ENCODE peak calls at places on chromosomes 12 and 14, in nine cellular contexts. One of them, this sample, is unnamed.

GRCh38 chr14:95255487-95255886 is 64.2 kb downstream of the CLMN start:
- DNase-seq in astrocyte: peak
- DNase-seq in cardiac fibroblast: peak
- DNase-seq in HFF-Myc: no peak
- DNase-seq in A549: peak
- DNase-seq in WERI-Rb-1: no peak
- DNase-seq in prostate gland: peak
- DNase-seq in fibroblast of mammary gland: peak
- DNase-seq in fibroblast of lung: peak
- DNase-seq in this sample: peak

GRCh38 chr14:67618617-67619063 is 1.1 kb upstream of the ARG2 start:
- DNase-seq in astrocyte: peak
- DNase-seq in cardiac fibroblast: peak
- DNase-seq in HFF-Myc: peak
- DNase-seq in A549: peak
- DNase-seq in WERI-Rb-1: no peak
- DNase-seq in prostate gland: peak
- DNase-seq in fibroblast of mammary gland: peak
- DNase-seq in fibroblast of lung: peak
- DNase-seq in this sample: no peak

GRCh38 chr14:63383776-63384367 is 65.1 kb upstream of the GPHB5 start:
- DNase-seq in astrocyte: no peak
- DNase-seq in cardiac fibroblast: no peak
- DNase-seq in HFF-Myc: no peak
- DNase-seq in A549: no peak
- DNase-seq in WERI-Rb-1: no peak
- DNase-seq in prostate gland: no peak
- DNase-seq in fibroblast of mammary gland: no peak
- DNase-seq in fibroblast of lung: no peak
- DNase-seq in this sample: no peak

GRCh38 chr12:96326628-96327227 is 73.5 kb downstream of the CDK17 start:
- DNase-seq in astrocyte: no peak
- DNase-seq in cardiac fibroblast: no peak
- DNase-seq in HFF-Myc: no peak
- DNase-seq in A549: no peak
- DNase-seq in WERI-Rb-1: no peak
- DNase-seq in prostate gland: no peak
- DNase-seq in fibroblast of mammary gland: no peak
- DNase-seq in fibroblast of lung: no peak
- DNase-seq in this sample: no peak

GRCh38 chr12:12194206-12194605 is 72.6 kb downstream of the LRP6 start:
- DNase-seq in astrocyte: peak
- DNase-seq in cardiac fibroblast: no peak
- DNase-seq in HFF-Myc: no peak
- DNase-seq in A549: peak
- DNase-seq in WERI-Rb-1: no peak
- DNase-seq in prostate gland: no peak
- DNase-seq in fibroblast of mammary gland: peak
- DNase-seq in fibroblast of lung: peak
- DNase-seq in this sample: no peak

GRCh38 chr14:30607156-30607780 is 14.9 kb upstream of the SCFD1 start:
- DNase-seq in astrocyte: peak
- DNase-seq in cardiac fibroblast: no peak
- DNase-seq in HFF-Myc: no peak
- DNase-seq in A549: no peak
- DNase-seq in WERI-Rb-1: no peak
- DNase-seq in prostate gland: no peak
- DNase-seq in fibroblast of mammary gland: peak
- DNase-seq in fibroblast of lung: peak
- DNase-seq in this sample: no peak

GRCh38 chr12:119864591-119864990 is 12.5 kb downstream of the CIT start:
- DNase-seq in astrocyte: no peak
- DNase-seq in cardiac fibroblast: no peak
- DNase-seq in HFF-Myc: no peak
- DNase-seq in A549: no peak
- DNase-seq in WERI-Rb-1: no peak
- DNase-seq in prostate gland: no peak
- DNase-seq in fibroblast of mammary gland: no peak
- DNase-seq in fibroblast of lung: no peak
- DNase-seq in this sample: no peak

GRCh38 chr12:48777501-48778400 is 11.1 kb downstream of the ADCY6 start:
- DNase-seq in astrocyte: no peak
- DNase-seq in cardiac fibroblast: no peak
- DNase-seq in HFF-Myc: no peak
- DNase-seq in A549: no peak
- DNase-seq in WERI-Rb-1: no peak
- DNase-seq in prostate gland: no peak
- DNase-seq in fibroblast of mammary gland: no peak
- DNase-seq in fibroblast of lung: no peak
- DNase-seq in this sample: no peak

GRCh38 chr12:7937867-7938506 is 2.0 kb upstream of the SLC2A3 start:
- DNase-seq in astrocyte: peak
- DNase-seq in cardiac fibroblast: peak
- DNase-seq in HFF-Myc: peak
- DNase-seq in A549: peak
- DNase-seq in WERI-Rb-1: no peak
- DNase-seq in prostate gland: no peak
- DNase-seq in fibroblast of mammary gland: peak
- DNase-seq in fibroblast of lung: peak
- DNase-seq in this sample: no peak

GRCh38 chr14:102145395-102145794 is 5.7 kb downstream of the WDR20 start:
- DNase-seq in astrocyte: no peak
- DNase-seq in cardiac fibroblast: no peak
- DNase-seq in HFF-Myc: no peak
- DNase-seq in A549: no peak
- DNase-seq in WERI-Rb-1: no peak
- DNase-seq in prostate gland: no peak
- DNase-seq in fibroblast of mammary gland: no peak
- DNase-seq in fibroblast of lung: no peak
- DNase-seq in this sample: no peak

DNA sequence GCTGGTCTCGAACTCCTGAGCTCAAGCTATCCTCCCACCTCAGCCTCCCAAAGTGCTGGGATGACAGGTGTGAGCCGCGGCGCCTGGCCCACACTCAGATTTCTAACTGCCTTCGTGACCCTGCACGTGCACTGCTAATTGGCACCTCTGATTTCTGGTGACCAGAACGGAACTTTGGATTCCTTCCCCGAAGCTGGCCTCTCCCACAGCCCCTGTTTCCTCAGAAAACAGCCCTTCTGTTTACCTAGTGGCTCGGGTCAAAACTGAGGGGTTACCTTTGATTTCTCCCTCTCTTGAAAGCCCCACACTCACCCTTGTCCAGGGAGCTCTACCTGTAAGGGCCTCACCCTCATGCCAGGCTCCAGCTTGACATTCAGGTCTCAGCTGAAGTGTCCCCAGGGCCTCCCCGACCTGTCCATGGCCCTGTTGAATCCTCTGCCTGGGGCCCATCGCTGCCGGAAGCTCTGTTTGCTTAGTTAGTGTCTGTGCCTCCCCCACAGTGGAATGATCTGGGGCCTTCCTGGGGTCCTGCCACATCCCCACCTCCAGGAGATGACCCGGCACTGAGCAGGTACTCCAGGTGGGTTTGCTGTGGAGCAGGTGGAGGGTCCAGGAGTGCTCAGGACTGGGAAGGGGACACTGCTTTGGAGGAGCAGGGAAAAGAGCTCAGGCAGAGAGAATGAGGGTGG is 24.4 kb upstream of the FAM181A start:
- DNase-seq in astrocyte: no peak
- DNase-seq in cardiac fibroblast: no peak
- DNase-seq in HFF-Myc: no peak
- DNase-seq in A549: no peak
- DNase-seq in WERI-Rb-1: no peak
- DNase-seq in prostate gland: no peak
- DNase-seq in fibroblast of mammary gland: no peak
- DNase-seq in fibroblast of lung: no peak
- DNase-seq in this sample: no peak
- TF ChIP-seq CTCF in astrocyte: no peak
- TF ChIP-seq CTCF in cardiac fibroblast: no peak
- TF ChIP-seq CTCF in HFF-Myc: no peak
- TF ChIP-seq CTCF in A549: no peak
- TF ChIP-seq CTCF in WERI-Rb-1: no peak
- TF ChIP-seq CTCF in prostate gland: no peak
- TF ChIP-seq CTCF in fibroblast of mammary gland: no peak
- TF ChIP-seq CTCF in fibroblast of lung: no peak
- TF ChIP-seq CTCF in this sample: no peak

GRCh38 chr14:51901475-51902024 is 41.1 kb downstream of the GNG2 start:
- DNase-seq in astrocyte: no peak
- DNase-seq in cardiac fibroblast: no peak
- DNase-seq in HFF-Myc: no peak
- DNase-seq in A549: no peak
- DNase-seq in WERI-Rb-1: no peak
- DNase-seq in prostate gland: no peak
- DNase-seq in fibroblast of mammary gland: no peak
- DNase-seq in fibroblast of lung: no peak
- DNase-seq in this sample: no peak
- H3K4me3 ChIP-seq in astrocyte: no peak
- H3K4me3 ChIP-seq in cardiac fibroblast: no peak
- H3K4me3 ChIP-seq in HFF-Myc: no peak
- H3K4me3 ChIP-seq in A549: no peak
- H3K4me3 ChIP-seq in WERI-Rb-1: no peak
- H3K4me3 ChIP-seq in prostate gland: no peak
- H3K4me3 ChIP-seq in fibroblast of mammary gland: no peak
- H3K4me3 ChIP-seq in fibroblast of lung: no peak
- H3K4me3 ChIP-seq in this sample: no peak

DNA sequence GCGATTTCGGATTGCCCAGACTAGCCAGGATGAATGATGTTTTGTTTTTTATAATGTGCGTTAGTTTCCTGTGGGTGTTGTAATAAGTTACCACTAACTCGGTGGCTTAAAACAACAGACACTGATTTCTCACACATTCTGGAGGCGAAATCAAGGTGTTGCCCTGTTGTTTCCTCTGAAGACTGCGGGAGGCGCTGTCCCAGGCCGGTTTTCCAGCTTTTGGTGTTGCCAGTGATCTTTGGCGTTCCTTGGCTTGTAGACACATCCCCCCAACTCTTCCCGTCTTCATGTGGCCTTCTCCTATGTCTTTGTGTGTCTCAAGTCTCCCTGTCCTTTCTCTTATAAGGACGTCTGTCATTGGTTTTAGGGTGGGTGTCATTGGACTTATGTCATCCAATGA is 267.7 kb downstream of the AACS start:
- DNase-seq in astrocyte: no peak
- DNase-seq in cardiac fibroblast: no peak
- DNase-seq in HFF-Myc: no peak
- DNase-seq in A549: no peak
- DNase-seq in WERI-Rb-1: no peak
- DNase-seq in prostate gland: no peak
- DNase-seq in fibroblast of mammary gland: no peak
- DNase-seq in fibroblast of lung: no peak
- DNase-seq in this sample: no peak
- TF ChIP-seq CTCF in astrocyte: no peak
- TF ChIP-seq CTCF in cardiac fibroblast: no peak
- TF ChIP-seq CTCF in HFF-Myc: no peak
- TF ChIP-seq CTCF in A549: no peak
- TF ChIP-seq CTCF in WERI-Rb-1: peak
- TF ChIP-seq CTCF in prostate gland: no peak
- TF ChIP-seq CTCF in fibroblast of mammary gland: peak
- TF ChIP-seq CTCF in fibroblast of lung: no peak
- TF ChIP-seq CTCF in this sample: peak

GRCh38 chr14:22837059-22837749 is 819 bp downstream of the MMP14 start:
- DNase-seq in astrocyte: no peak
- DNase-seq in cardiac fibroblast: peak
- DNase-seq in HFF-Myc: no peak
- DNase-seq in A549: no peak
- DNase-seq in WERI-Rb-1: no peak
- DNase-seq in prostate gland: no peak
- DNase-seq in fibroblast of mammary gland: peak
- DNase-seq in fibroblast of lung: peak
- DNase-seq in this sample: peak
- H3K4me3 ChIP-seq in astrocyte: peak
- H3K4me3 ChIP-seq in cardiac fibroblast: peak
- H3K4me3 ChIP-seq in HFF-Myc: peak
- H3K4me3 ChIP-seq in A549: peak
- H3K4me3 ChIP-seq in WERI-Rb-1: no peak
- H3K4me3 ChIP-seq in prostate gland: peak
- H3K4me3 ChIP-seq in fibroblast of mammary gland: peak
- H3K4me3 ChIP-seq in fibroblast of lung: peak
- H3K4me3 ChIP-seq in this sample: peak

DNA sequence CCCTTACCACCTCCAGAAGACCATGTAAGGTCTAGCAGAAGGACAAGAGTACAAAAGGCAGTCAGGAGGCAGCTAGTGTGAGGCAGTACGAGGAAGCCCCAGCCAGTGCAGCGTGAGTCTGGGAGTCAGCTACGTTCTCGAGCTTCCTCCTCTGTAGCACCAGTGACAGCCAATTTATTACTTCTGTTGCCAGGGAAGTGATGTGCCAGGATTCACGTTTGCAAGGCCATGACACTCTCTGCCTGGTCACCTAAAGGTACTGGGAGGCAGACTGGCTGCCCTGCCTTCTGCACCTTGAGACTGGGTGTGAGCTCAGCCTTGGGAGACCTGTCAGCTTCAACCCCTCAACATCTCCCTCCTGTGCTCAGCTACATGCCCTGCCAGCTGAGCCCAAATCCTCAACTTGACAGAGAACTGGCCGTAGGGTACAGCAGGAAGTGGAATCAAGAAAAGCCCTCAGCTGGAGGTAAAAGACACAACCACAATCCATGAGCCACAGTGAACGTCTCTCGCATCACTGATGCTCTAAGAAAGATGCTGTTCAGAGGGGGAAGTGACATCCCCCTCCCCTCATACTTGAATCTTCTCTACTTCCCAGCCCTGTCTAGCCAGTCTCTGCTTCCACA is 182.5 kb upstream of the RGS6 start:
- DNase-seq in astrocyte: no peak
- DNase-seq in cardiac fibroblast: no peak
- DNase-seq in HFF-Myc: no peak
- DNase-seq in A549: no peak
- DNase-seq in WERI-Rb-1: no peak
- DNase-seq in prostate gland: no peak
- DNase-seq in fibroblast of mammary gland: no peak
- DNase-seq in fibroblast of lung: no peak
- DNase-seq in this sample: no peak
- TF ChIP-seq CTCF in astrocyte: no peak
- TF ChIP-seq CTCF in cardiac fibroblast: no peak
- TF ChIP-seq CTCF in HFF-Myc: no peak
- TF ChIP-seq CTCF in A549: no peak
- TF ChIP-seq CTCF in WERI-Rb-1: no peak
- TF ChIP-seq CTCF in prostate gland: no peak
- TF ChIP-seq CTCF in fibroblast of mammary gland: no peak
- TF ChIP-seq CTCF in fibroblast of lung: no peak
- TF ChIP-seq CTCF in this sample: no peak